ENCODE peak calls at places on chromosomes 16 and 17, in nine cellular contexts. One of them, this sample, is unnamed.

GRCh38 chr16:88195911-88196465 is 186.8 kb upstream of the ZNF469 start:
- DNase-seq in lung: no peak
- DNase-seq in colonic mucosa: no peak
- DNase-seq in psoas muscle: no peak
- DNase-seq in testis: no peak
- DNase-seq in fibroblast of pulmonary artery: no peak
- DNase-seq in bronchial epithelial cell: no peak
- DNase-seq in cardiac fibroblast: no peak
- DNase-seq in choroid plexus epithelial cell: no peak
- DNase-seq in this sample: no peak

GRCh38 chr17:8392274-8392673 is 5.4 kb downstream of the RNF222 start:
- DNase-seq in choroid plexus epithelial cell: no peak
- DNase-seq in bronchial epithelial cell: no peak
- DNase-seq in colonic mucosa: no peak
- DNase-seq in fibroblast of pulmonary artery: no peak
- DNase-seq in psoas muscle: no peak
- DNase-seq in cardiac fibroblast: no peak
- DNase-seq in lung: no peak
- DNase-seq in testis: no peak
- DNase-seq in this sample: no peak

GRCh38 chr16:1286492-1287094 is 22.8 kb upstream of the UBE2I start:
- DNase-seq in testis: no peak
- DNase-seq in cardiac fibroblast: no peak
- DNase-seq in choroid plexus epithelial cell: no peak
- DNase-seq in fibroblast of pulmonary artery: no peak
- DNase-seq in psoas muscle: no peak
- DNase-seq in bronchial epithelial cell: no peak
- DNase-seq in lung: no peak
- DNase-seq in colonic mucosa: no peak
- DNase-seq in this sample: no peak

GRCh38 chr16:4897328-4897727 is 39.6 kb downstream of the PPL start:
- DNase-seq in fibroblast of pulmonary artery: no peak
- DNase-seq in colonic mucosa: no peak
- DNase-seq in cardiac fibroblast: no peak
- DNase-seq in lung: no peak
- DNase-seq in testis: no peak
- DNase-seq in bronchial epithelial cell: no peak
- DNase-seq in choroid plexus epithelial cell: no peak
- DNase-seq in psoas muscle: no peak
- DNase-seq in this sample: no peak

GRCh38 chr17:31475378-31476162 is 84.1 kb downstream of the RAB11FIP4 start:
- DNase-seq in fibroblast of pulmonary artery: no peak
- DNase-seq in bronchial epithelial cell: no peak
- DNase-seq in testis: no peak
- DNase-seq in psoas muscle: no peak
- DNase-seq in lung: no peak
- DNase-seq in choroid plexus epithelial cell: no peak
- DNase-seq in cardiac fibroblast: no peak
- DNase-seq in colonic mucosa: no peak
- DNase-seq in this sample: peak

GRCh38 chr17:45924332-45924820 is 30.0 kb downstream of the MAPT start:
- DNase-seq in cardiac fibroblast: no peak
- DNase-seq in fibroblast of pulmonary artery: no peak
- DNase-seq in choroid plexus epithelial cell: no peak
- DNase-seq in lung: no peak
- DNase-seq in psoas muscle: no peak
- DNase-seq in bronchial epithelial cell: no peak
- DNase-seq in testis: no peak
- DNase-seq in colonic mucosa: no peak
- DNase-seq in this sample: no peak

GRCh38 chr17:47884905-47885735 is 10.9 kb upstream of the SP2 start:
- DNase-seq in lung: no peak
- DNase-seq in fibroblast of pulmonary artery: no peak
- DNase-seq in testis: no peak
- DNase-seq in bronchial epithelial cell: no peak
- DNase-seq in cardiac fibroblast: no peak
- DNase-seq in choroid plexus epithelial cell: no peak
- DNase-seq in colonic mucosa: peak
- DNase-seq in psoas muscle: no peak
- DNase-seq in this sample: no peak

GRCh38 chr16:14358697-14359305 is 271.3 kb downstream of the PARN start:
- DNase-seq in lung: no peak
- DNase-seq in cardiac fibroblast: no peak
- DNase-seq in psoas muscle: no peak
- DNase-seq in choroid plexus epithelial cell: no peak
- DNase-seq in testis: no peak
- DNase-seq in colonic mucosa: no peak
- DNase-seq in fibroblast of pulmonary artery: no peak
- DNase-seq in bronchial epithelial cell: peak
- DNase-seq in this sample: no peak

GRCh38 chr17:64180674-64181073 is 50.7 kb upstream of the ERN1 start:
- DNase-seq in bronchial epithelial cell: no peak
- DNase-seq in psoas muscle: peak
- DNase-seq in fibroblast of pulmonary artery: no peak
- DNase-seq in cardiac fibroblast: no peak
- DNase-seq in choroid plexus epithelial cell: no peak
- DNase-seq in lung: no peak
- DNase-seq in testis: no peak
- DNase-seq in colonic mucosa: no peak
- DNase-seq in this sample: no peak

GRCh38 chr17:35765086-35765710 is 4.5 kb downstream of the C17orf50 start:
- DNase-seq in lung: no peak
- DNase-seq in bronchial epithelial cell: no peak
- DNase-seq in fibroblast of pulmonary artery: no peak
- DNase-seq in testis: peak
- DNase-seq in colonic mucosa: no peak
- DNase-seq in cardiac fibroblast: no peak
- DNase-seq in psoas muscle: no peak
- DNase-seq in choroid plexus epithelial cell: no peak
- DNase-seq in this sample: peak
- H3K4me3 ChIP-seq in lung: no peak
- H3K4me3 ChIP-seq in bronchial epithelial cell: no peak
- H3K4me3 ChIP-seq in fibroblast of pulmonary artery: no peak
- H3K4me3 ChIP-seq in testis: peak
- H3K4me3 ChIP-seq in colonic mucosa: no peak
- H3K4me3 ChIP-seq in cardiac fibroblast: no peak
- H3K4me3 ChIP-seq in psoas muscle: no peak
- H3K4me3 ChIP-seq in choroid plexus epithelial cell: no peak
- H3K4me3 ChIP-seq in this sample: no peak

DNA sequence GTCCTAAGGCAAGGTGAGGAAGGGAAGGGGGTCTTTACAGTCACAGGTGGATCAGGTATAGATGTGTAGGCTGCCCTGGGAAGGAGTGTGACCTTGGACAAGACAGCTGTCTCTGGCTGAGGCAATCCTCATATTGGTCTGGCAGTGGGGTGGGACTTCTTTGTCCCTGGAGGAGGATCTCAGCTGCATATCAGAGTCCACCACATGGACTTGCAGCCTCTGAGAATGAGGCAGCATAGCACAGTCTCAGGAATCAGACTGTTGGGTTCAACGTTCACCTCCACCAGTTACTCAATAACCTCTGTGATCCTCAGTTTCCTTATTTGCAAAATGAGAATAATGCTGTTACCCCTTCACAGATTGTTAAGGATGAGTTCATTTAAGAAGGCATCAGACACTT is 33.4 kb downstream of the ACSM2A start:
- DNase-seq in psoas muscle: no peak
- DNase-seq in lung: no peak
- DNase-seq in colonic mucosa: no peak
- DNase-seq in fibroblast of pulmonary artery: no peak
- DNase-seq in choroid plexus epithelial cell: no peak
- DNase-seq in cardiac fibroblast: no peak
- DNase-seq in testis: no peak
- DNase-seq in bronchial epithelial cell: no peak
- DNase-seq in this sample: no peak
- TF ChIP-seq CTCF in psoas muscle: no peak
- TF ChIP-seq CTCF in lung: no peak
- TF ChIP-seq CTCF in colonic mucosa: no peak
- TF ChIP-seq CTCF in fibroblast of pulmonary artery: no peak
- TF ChIP-seq CTCF in choroid plexus epithelial cell: no peak
- TF ChIP-seq CTCF in cardiac fibroblast: no peak
- TF ChIP-seq CTCF in testis: no peak
- TF ChIP-seq CTCF in bronchial epithelial cell: no peak
- TF ChIP-seq CTCF in this sample: no peak

DNA sequence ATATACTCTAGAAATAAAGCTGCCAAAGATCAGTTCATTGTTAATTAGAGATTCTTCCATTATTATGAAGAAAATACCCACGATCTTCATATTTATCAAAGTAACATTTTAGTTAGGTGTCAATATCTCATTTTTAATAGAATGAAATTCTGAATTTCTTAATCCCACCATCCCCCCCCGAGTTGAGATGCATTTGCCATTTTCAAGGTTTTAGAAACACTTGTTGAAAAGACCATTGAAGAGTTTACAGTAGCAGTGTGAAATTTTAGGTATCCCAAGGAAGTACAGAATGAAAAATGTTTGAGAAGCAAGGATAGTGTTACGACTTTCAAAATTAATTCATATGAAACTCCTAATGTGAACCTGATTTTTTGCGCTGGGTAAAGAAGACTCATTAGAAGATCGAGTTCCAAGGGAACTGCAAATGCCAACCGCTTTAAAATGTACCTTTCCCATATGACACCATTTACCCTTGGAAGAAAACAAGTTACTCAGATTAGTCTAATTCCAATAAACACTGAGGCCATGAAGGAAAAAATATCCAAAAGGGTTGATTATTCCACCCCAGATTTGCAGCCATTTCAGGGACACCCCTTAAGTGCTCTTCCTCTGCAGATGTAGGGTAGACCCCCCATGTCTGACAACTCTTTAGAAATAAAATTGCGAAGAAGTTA is 731 bp downstream of the IKZF3 start:
- DNase-seq in bronchial epithelial cell: no peak
- DNase-seq in fibroblast of pulmonary artery: no peak
- DNase-seq in colonic mucosa: no peak
- DNase-seq in psoas muscle: no peak
- DNase-seq in choroid plexus epithelial cell: no peak
- DNase-seq in cardiac fibroblast: no peak
- DNase-seq in testis: no peak
- DNase-seq in lung: no peak
- DNase-seq in this sample: no peak
- H3K4me3 ChIP-seq in bronchial epithelial cell: no peak
- H3K4me3 ChIP-seq in fibroblast of pulmonary artery: no peak
- H3K4me3 ChIP-seq in colonic mucosa: peak
- H3K4me3 ChIP-seq in psoas muscle: peak
- H3K4me3 ChIP-seq in choroid plexus epithelial cell: no peak
- H3K4me3 ChIP-seq in cardiac fibroblast: no peak
- H3K4me3 ChIP-seq in testis: peak
- H3K4me3 ChIP-seq in lung: no peak
- H3K4me3 ChIP-seq in this sample: no peak

GRCh38 chr17:17167356-17167755 is 38.8 kb downstream of the PLD6 start:
- DNase-seq in fibroblast of pulmonary artery: no peak
- DNase-seq in testis: no peak
- DNase-seq in psoas muscle: no peak
- DNase-seq in bronchial epithelial cell: no peak
- DNase-seq in choroid plexus epithelial cell: no peak
- DNase-seq in colonic mucosa: no peak
- DNase-seq in cardiac fibroblast: no peak
- DNase-seq in lung: no peak
- DNase-seq in this sample: no peak
- TF ChIP-seq CTCF in fibroblast of pulmonary artery: no peak
- TF ChIP-seq CTCF in testis: no peak
- TF ChIP-seq CTCF in psoas muscle: no peak
- TF ChIP-seq CTCF in bronchial epithelial cell: no peak
- TF ChIP-seq CTCF in choroid plexus epithelial cell: no peak
- TF ChIP-seq CTCF in colonic mucosa: no peak
- TF ChIP-seq CTCF in cardiac fibroblast: no peak
- TF ChIP-seq CTCF in lung: no peak
- TF ChIP-seq CTCF in this sample: no peak

GRCh38 chr16:68451656-68452055 is 3.3 kb upstream of the SMPD3 start:
- DNase-seq in lung: no peak
- DNase-seq in colonic mucosa: no peak
- DNase-seq in psoas muscle: no peak
- DNase-seq in bronchial epithelial cell: no peak
- DNase-seq in cardiac fibroblast: no peak
- DNase-seq in choroid plexus epithelial cell: no peak
- DNase-seq in testis: no peak
- DNase-seq in fibroblast of pulmonary artery: no peak
- DNase-seq in this sample: peak

GRCh38 chr16:68447721-68448359 is 468 bp downstream of the SMPD3 start:
- DNase-seq in psoas muscle: no peak
- DNase-seq in fibroblast of pulmonary artery: no peak
- DNase-seq in cardiac fibroblast: no peak
- DNase-seq in bronchial epithelial cell: no peak
- DNase-seq in choroid plexus epithelial cell: no peak
- DNase-seq in lung: no peak
- DNase-seq in colonic mucosa: peak
- DNase-seq in testis: peak
- DNase-seq in this sample: no peak

GRCh38 chr16:68448360-68448970 is at the start of gene SMPD3:
- DNase-seq in cardiac fibroblast: peak
- DNase-seq in choroid plexus epithelial cell: peak
- DNase-seq in fibroblast of pulmonary artery: peak
- DNase-seq in lung: peak
- DNase-seq in testis: peak
- DNase-seq in bronchial epithelial cell: peak
- DNase-seq in colonic mucosa: peak
- DNase-seq in psoas muscle: peak
- DNase-seq in this sample: peak

GRCh38 chr16:68452176-68452575 is 3.9 kb upstream of the SMPD3 start:
- DNase-seq in lung: no peak
- DNase-seq in cardiac fibroblast: peak
- DNase-seq in testis: no peak
- DNase-seq in fibroblast of pulmonary artery: no peak
- DNase-seq in colonic mucosa: no peak
- DNase-seq in bronchial epithelial cell: no peak
- DNase-seq in choroid plexus epithelial cell: peak
- DNase-seq in psoas muscle: no peak
- DNase-seq in this sample: peak

DNA sequence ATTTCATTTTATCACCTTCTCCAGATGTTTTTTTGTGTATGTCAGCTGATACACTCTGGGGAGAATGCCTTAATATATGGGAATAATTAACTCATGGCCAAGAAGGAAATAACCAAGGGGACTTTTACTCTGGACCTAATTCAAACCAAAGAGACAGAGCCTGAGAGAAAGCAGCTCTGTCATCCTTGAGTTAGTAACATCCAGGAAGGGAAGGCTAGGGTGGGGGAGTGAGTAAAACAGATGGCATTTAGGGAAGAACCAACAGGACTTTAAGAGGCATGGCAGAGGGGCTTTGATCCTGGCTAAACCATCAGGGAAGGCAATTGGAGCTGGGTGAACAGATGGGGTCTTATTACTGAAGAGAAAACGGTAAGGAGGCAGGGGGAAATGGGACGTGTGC is 2.4 kb upstream of the SMPD3 start:
- DNase-seq in testis: no peak
- DNase-seq in lung: no peak
- DNase-seq in colonic mucosa: no peak
- DNase-seq in psoas muscle: no peak
- DNase-seq in cardiac fibroblast: no peak
- DNase-seq in choroid plexus epithelial cell: no peak
- DNase-seq in bronchial epithelial cell: peak
- DNase-seq in fibroblast of pulmonary artery: no peak
- DNase-seq in this sample: peak
- H3K4me3 ChIP-seq in testis: no peak
- H3K4me3 ChIP-seq in lung: no peak
- H3K4me3 ChIP-seq in colonic mucosa: no peak
- H3K4me3 ChIP-seq in psoas muscle: no peak
- H3K4me3 ChIP-seq in cardiac fibroblast: no peak
- H3K4me3 ChIP-seq in choroid plexus epithelial cell: no peak
- H3K4me3 ChIP-seq in bronchial epithelial cell: no peak
- H3K4me3 ChIP-seq in fibroblast of pulmonary artery: no peak
- H3K4me3 ChIP-seq in this sample: no peak

This sample was measured in AG10803.